ENCODE peak calls at places on chromosomes 12 and 14, in four cellular contexts. One of them, this sample, is unnamed.

GRCh38 chr14:72565200-72565599 is 328.7 kb downstream of the DPF3 start:
- DNase-seq in HepG2: no peak
- DNase-seq in A549: no peak
- DNase-seq in K562: no peak
- DNase-seq in this sample: no peak

GRCh38 chr14:99603471-99603933 is 505 bp downstream of the CCDC85C start:
- DNase-seq in HepG2: no peak
- DNase-seq in A549: peak; percentile 69
- DNase-seq in K562: no peak
- DNase-seq in this sample: peak; percentile 58

GRCh38 chr12:64491718-64492117 is 39.8 kb downstream of the TBK1 start:
- DNase-seq in A549: no peak
- DNase-seq in HepG2: no peak
- DNase-seq in K562: no peak
- DNase-seq in this sample: no peak

GRCh38 chr12:112285600-112286401 is 96.4 kb downstream of the HECTD4 start:
- DNase-seq in K562: no peak
- DNase-seq in HepG2: peak; percentile 83
- DNase-seq in A549: no peak
- DNase-seq in this sample: no peak

GRCh38 chr12:100279159-100279558 is 12.2 kb downstream of the SCYL2 start:
- DNase-seq in HepG2: no peak
- DNase-seq in A549: no peak
- DNase-seq in K562: no peak
- DNase-seq in this sample: peak; percentile 23

GRCh38 chr12:2290091-2290490 is 237.3 kb downstream of the CACNA1C start:
- DNase-seq in A549: no peak
- DNase-seq in K562: no peak
- DNase-seq in HepG2: no peak
- DNase-seq in this sample: no peak

GRCh38 chr12:114045333-114045732 is 79.2 kb upstream of the RBM19 start:
- DNase-seq in HepG2: no peak
- DNase-seq in A549: no peak
- DNase-seq in K562: no peak
- DNase-seq in this sample: no peak

GRCh38 chr14:69959136-69959535 is 79.9 kb downstream of the SMOC1 start:
- DNase-seq in A549: no peak
- DNase-seq in HepG2: no peak
- DNase-seq in K562: no peak
- DNase-seq in this sample: no peak

GRCh38 chr14:76891436-76891835 is 65.2 kb downstream of the LRRC74A start:
- DNase-seq in K562: no peak
- DNase-seq in A549: no peak
- DNase-seq in HepG2: no peak
- DNase-seq in this sample: no peak

GRCh38 chr12:27610380-27610779 is 85.9 kb upstream of the REP15 start:
- DNase-seq in A549: peak; percentile 40
- DNase-seq in HepG2: no peak
- DNase-seq in K562: no peak
- DNase-seq in this sample: no peak

GRCh38 chr14:103743691-103744090 is 28.1 kb downstream of the ZFYVE21 start:
- DNase-seq in A549: no peak
- DNase-seq in HepG2: no peak
- DNase-seq in K562: no peak
- DNase-seq in this sample: no peak

GRCh38 chr12:109880938-109881337 is 597 bp upstream of the GLTP start:
- DNase-seq in A549: no peak
- DNase-seq in HepG2: no peak
- DNase-seq in K562: no peak
- DNase-seq in this sample: no peak
- TF ChIP-seq HMGXB4 in A549: no peak
- TF ChIP-seq HMGXB4 in HepG2: no peak
- TF ChIP-seq HMGXB4 in K562: no peak
- TF ChIP-seq HMGXB4 in this sample: no peak

GRCh38 chr14:74350211-74350943 is 2.1 kb downstream of the VRTN start:
- DNase-seq in A549: no peak
- DNase-seq in K562: peak; percentile 27
- DNase-seq in HepG2: no peak
- DNase-seq in this sample: no peak
- TF ChIP-seq HMGXB4 in A549: no peak
- TF ChIP-seq HMGXB4 in K562: no peak
- TF ChIP-seq HMGXB4 in HepG2: no peak
- TF ChIP-seq HMGXB4 in this sample: no peak

DNA sequence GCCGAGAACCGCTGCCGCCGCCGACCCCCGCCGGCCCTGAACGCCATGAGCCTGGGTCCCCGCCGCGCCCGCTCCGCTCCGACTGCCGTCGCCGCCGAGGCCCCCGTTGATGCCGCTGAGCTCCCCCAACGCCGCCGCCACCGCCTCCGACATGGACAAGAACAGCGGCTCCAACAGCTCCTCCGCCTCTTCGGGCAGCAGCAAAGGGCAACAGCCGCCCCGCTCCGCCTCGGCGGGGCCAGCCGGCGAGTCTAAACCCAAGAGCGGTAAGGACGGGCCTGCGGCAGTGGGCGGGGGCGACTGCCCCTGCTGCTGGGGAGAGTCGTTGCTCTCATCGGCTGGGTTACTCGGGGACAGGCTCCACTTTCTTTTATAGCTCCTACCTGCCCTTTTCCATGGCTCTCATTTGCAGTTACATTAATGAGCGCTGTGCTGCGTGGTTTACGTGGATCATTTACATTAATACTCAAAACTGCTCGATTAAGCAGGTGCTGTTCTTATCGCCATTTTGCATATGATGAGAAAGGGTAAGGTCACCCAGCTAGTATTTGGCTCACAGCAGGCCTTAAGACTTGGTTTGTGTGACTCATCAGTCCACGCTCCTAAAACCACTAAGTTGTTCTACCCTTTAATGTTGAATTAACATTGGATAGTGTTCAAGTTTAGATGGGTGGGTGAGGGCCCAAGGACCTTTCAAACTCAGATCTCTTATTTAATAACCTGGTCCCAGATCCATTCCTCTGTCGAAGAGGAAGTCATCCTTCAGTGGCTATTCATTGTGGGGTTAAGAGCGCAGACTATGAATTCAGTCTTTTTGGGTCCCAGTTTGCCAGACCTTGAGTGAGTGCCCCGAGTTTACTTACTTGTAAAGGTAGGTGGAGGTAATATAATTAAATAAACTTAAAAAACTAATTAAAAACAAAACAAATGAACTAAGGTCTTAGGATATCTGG is 823 bp downstream of the RNF10 start:
- DNase-seq in A549: peak; percentile 51
- DNase-seq in HepG2: no peak
- DNase-seq in K562: peak; percentile 66
- DNase-seq in this sample: peak; percentile 64
- TF ChIP-seq HMGXB4 in A549: no peak
- TF ChIP-seq HMGXB4 in HepG2: peak; percentile 85
- TF ChIP-seq HMGXB4 in K562: peak; percentile 72
- TF ChIP-seq HMGXB4 in this sample: peak; percentile 81

DNA sequence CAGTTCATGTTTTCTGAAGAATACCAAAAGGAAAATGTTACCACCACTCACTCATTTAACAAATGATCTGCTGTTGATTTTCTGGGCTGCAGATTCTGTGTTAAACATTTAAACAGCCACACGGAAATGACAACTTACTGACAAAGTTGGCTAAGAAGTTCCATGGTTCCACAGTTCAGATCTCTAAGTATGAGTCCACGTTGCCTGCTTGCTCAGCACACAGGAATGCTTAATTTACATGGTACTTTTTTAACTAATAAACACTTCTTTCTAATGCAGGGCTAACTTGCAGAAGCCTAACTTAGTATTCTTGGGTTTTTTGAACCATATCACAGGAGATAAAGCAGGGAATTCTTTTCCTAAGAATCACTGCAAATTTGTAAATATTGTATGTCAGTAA is 34.7 kb downstream of the PTGER2 start:
- DNase-seq in K562: no peak
- DNase-seq in A549: no peak
- DNase-seq in HepG2: no peak
- DNase-seq in this sample: no peak
- TF ChIP-seq HMGXB4 in K562: no peak
- TF ChIP-seq HMGXB4 in A549: no peak
- TF ChIP-seq HMGXB4 in HepG2: no peak
- TF ChIP-seq HMGXB4 in this sample: no peak

DNA sequence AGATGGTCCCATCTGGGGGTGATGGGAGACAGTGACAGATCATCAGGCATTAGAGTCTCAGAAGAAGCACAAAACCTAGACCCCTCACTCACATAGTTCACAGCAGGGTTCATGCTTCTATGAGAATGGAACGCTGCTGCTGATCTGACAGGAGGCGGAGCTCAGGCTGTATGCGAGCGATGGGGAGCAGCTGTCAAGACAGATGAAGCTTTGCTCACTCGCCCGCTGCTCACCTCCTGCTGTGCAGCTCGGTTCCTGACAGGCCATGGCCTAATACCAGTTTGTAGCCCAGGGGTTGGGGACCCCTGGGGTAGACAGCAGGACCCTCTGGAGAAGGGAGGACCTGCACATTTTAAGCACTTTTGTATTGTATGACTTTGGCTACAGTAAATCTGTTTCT is 111.2 kb downstream of the LGMN start:
- DNase-seq in HepG2: no peak
- DNase-seq in A549: no peak
- DNase-seq in K562: no peak
- DNase-seq in this sample: peak; percentile 51
- TF ChIP-seq HMGXB4 in HepG2: no peak
- TF ChIP-seq HMGXB4 in A549: no peak
- TF ChIP-seq HMGXB4 in K562: no peak
- TF ChIP-seq HMGXB4 in this sample: no peak

This sample was measured in WTC11.